ENCODE peak calls at places on chromosomes 7 and 10, in ten cellular contexts. H, U, F, L, E, A, G, S, O and I are unnamed samples.
A peak's percentile ranks its signal among the peaks of the same experiment; 100 is the strongest.

GRCh38 chr10:70063418-70064098 is 10.9 kb downstream of the MACROH2A2 start:
- DNase-seq in H (no peak), U (no peak), F (no peak), L (no peak), E (no peak), A (no peak), G (no peak), S (no peak), O (no peak), I (no peak)

GRCh38 chr7:77866791-77867190 is 68.2 kb downstream of the PHTF2 start:
- DNase-seq in H (no peak), U (peak; percentile 40), F (no peak), L (peak; percentile 76), E (no peak), A (no peak), G (peak; percentile 41), S (no peak), O (peak; percentile 87), I (no peak)

GRCh38 chr7:107463139-107464078 is 6.4 kb upstream of the GPR22 start:
- DNase-seq in H (no peak), U (peak; percentile 78), F (peak; percentile 53), L (peak; percentile 87), E (peak; percentile 34), A (peak; percentile 56), G (peak; percentile 50), S (peak; percentile 61), O (peak; percentile 79), I (no peak)

GRCh38 chr10:83127942-83128575 is 1011.2 kb upstream of the GHITM start:
- DNase-seq in H (no peak), U (peak; percentile 55), F (no peak), L (no peak), E (no peak), A (no peak), G (no peak), S (no peak), O (no peak), I (no peak)

GRCh38 chr10:103545771-103546281 is 52.3 kb downstream of the NEURL1 start:
- DNase-seq in H (no peak), U (no peak), F (peak; percentile 61), L (no peak), E (no peak), A (no peak), G (no peak), S (no peak), O (no peak), I (no peak)

GRCh38 chr7:144038887-144039286 is 9.9 kb upstream of the OR2A5 start:
- DNase-seq in H (no peak), U (no peak), F (no peak), L (no peak), E (no peak), A (no peak), G (no peak), S (no peak), O (no peak), I (no peak)

GRCh38 chr7:29270979-29271658 is 76.5 kb downstream of the CHN2 start:
- DNase-seq in H (no peak), U (no peak), F (no peak), L (no peak), E (no peak), A (no peak), G (no peak), S (no peak), O (no peak), I (no peak)

GRCh38 chr10:6121144-6121543 is 32.3 kb downstream of the RBM17 start:
- DNase-seq in H (no peak), U (no peak), F (no peak), L (no peak), E (no peak), A (no peak), G (no peak), S (no peak), O (peak; percentile 53), I (no peak)

GRCh38 chr10:77416327-77417135 is 221.1 kb downstream of the KCNMA1 start:
- DNase-seq in H (no peak), U (peak; percentile 32), F (no peak), L (peak; percentile 91), E (no peak), A (no peak), G (peak; percentile 63), S (no peak), O (peak; percentile 88), I (no peak)

GRCh38 chr7:92841192-92841591 is 4.8 kb upstream of the CDK6 start:
- DNase-seq in H (no peak), U (no peak), F (no peak), L (peak; percentile 68), E (no peak), A (no peak), G (no peak), S (no peak), O (peak; percentile 29), I (no peak)

GRCh38 chr7:6489612-6490011 is 41.9 kb upstream of the DAGLB start:
- DNase-seq in H (no peak), U (no peak), F (no peak), L (no peak), E (no peak), A (no peak), G (no peak), S (no peak), O (no peak), I (no peak)

GRCh38 chr10:77004917-77005564 is 632.6 kb downstream of the KCNMA1 start:
- DNase-seq in H (no peak), U (peak; percentile 67), F (no peak), L (peak; percentile 75), E (peak; percentile 33), A (peak; percentile 54), G (peak; percentile 37), S (peak; percentile 54), O (peak; percentile 58), I (peak; percentile 14)

GRCh38 chr7:732094-732541 is 5.0 kb upstream of the PRKAR1B start:
- DNase-seq in H (peak; percentile 83), U (peak; percentile 72), F (peak; percentile 93), L (peak; percentile 14), E (peak; percentile 86), A (no peak), G (no peak), S (peak; percentile 66), O (no peak), I (no peak)

GRCh38 chr10:69644658-69645295 is 14.7 kb downstream of the FAM241B start:
- DNase-seq in H (no peak), U (peak; percentile 73), F (peak; percentile 74), L (peak; percentile 68), E (peak; percentile 57), A (peak; percentile 11), G (peak; percentile 20), S (peak; percentile 40), O (peak; percentile 41), I (peak; percentile 62)

GRCh38 chr7:121431389-121431788 is 35.3 kb upstream of the FAM3C start:
- DNase-seq in H (no peak), U (no peak), F (no peak), L (no peak), E (no peak), A (no peak), G (no peak), S (no peak), O (no peak), I (no peak)

GRCh38 chr10:97822261-97822687 is 27.4 kb upstream of the GOLGA7B start:
- DNase-seq in H (no peak), U (peak; percentile 79), F (no peak), L (no peak), E (no peak), A (no peak), G (no peak), S (no peak), O (no peak), I (no peak)

GRCh38 chr10:92640110-92640509 is 47.2 kb downstream of the KIF11 start:
- DNase-seq in H (no peak), U (peak; percentile 82), F (no peak), L (peak; percentile 85), E (no peak), A (peak; percentile 40), G (no peak), S (no peak), O (peak; percentile 50), I (no peak)

GRCh38 chr10:3774018-3774813 is 10.8 kb downstream of the KLF6 start:
- DNase-seq in H (no peak), U (peak; percentile 31), F (no peak), L (peak; percentile 86), E (peak; percentile 17), A (no peak), G (no peak), S (no peak), O (peak; percentile 70), I (no peak)
- TF ChIP-seq CTCF in H (no peak), U (no peak), F (no peak), L (no peak), E (no peak), A (no peak), G (no peak), S (no peak), O (no peak), I (no peak)

GRCh38 chr7:3289996-3290395 is 11.1 kb upstream of the SDK1 start:
- DNase-seq in H (no peak), U (no peak), F (no peak), L (peak; percentile 44), E (no peak), A (no peak), G (no peak), S (no peak), O (peak; percentile 56), I (no peak)
- TF ChIP-seq CTCF in H (no peak), U (no peak), F (no peak), L (no peak), E (no peak), A (no peak), G (no peak), S (no peak), O (no peak), I (no peak)

GRCh38 chr10:29692121-29692539 is 57.4 kb upstream of the SVIL start:
- DNase-seq in H (no peak), U (no peak), F (no peak), L (no peak), E (no peak), A (no peak), G (no peak), S (no peak), O (peak; percentile 35), I (no peak)

GRCh38 chr10:29687411-29688160 is 52.8 kb upstream of the SVIL start:
- DNase-seq in H (peak; percentile 79), U (no peak), F (no peak), L (peak; percentile 27), E (no peak), A (no peak), G (no peak), S (no peak), O (peak; percentile 25), I (no peak)

GRCh38 chr10:29688230-29688634 is 53.5 kb upstream of the SVIL start:
- DNase-seq in H (no peak), U (no peak), F (no peak), L (no peak), E (no peak), A (no peak), G (no peak), S (no peak), O (no peak), I (no peak)

GRCh38 chr10:29691564-29692064 is 56.8 kb upstream of the SVIL start:
- DNase-seq in H (no peak), U (peak; percentile 65), F (no peak), L (peak; percentile 78), E (no peak), A (no peak), G (no peak), S (peak; percentile 53), O (peak; percentile 55), I (no peak)

GRCh38 chr10:29689001-29689400 is 54.2 kb upstream of the SVIL start:
- DNase-seq in H (no peak), U (peak; percentile 75), F (no peak), L (peak; percentile 80), E (no peak), A (no peak), G (no peak), S (no peak), O (peak; percentile 84), I (no peak)
- TF ChIP-seq CTCF in H (no peak), U (no peak), F (no peak), L (no peak), E (no peak), A (no peak), G (no peak), S (no peak), O (no peak), I (no peak)

GRCh38 chr10:63671317-63671937 is 150.2 kb downstream of the REEP3 start:
- DNase-seq in H (no peak), U (no peak), F (no peak), L (peak; percentile 44), E (no peak), A (peak; percentile 86), G (peak; percentile 55), S (peak; percentile 29), O (peak; percentile 78), I (no peak)
- TF ChIP-seq CTCF in H (no peak), U (no peak), F (no peak), L (no peak), E (no peak), A (no peak), G (no peak), S (no peak), O (no peak), I (no peak)